ENCODE peak calls at places on chromosome 7, in ten cellular contexts. One of them, this sample, is unnamed.

GRCh38 chr7:140475747-140476333 is 3.5 kb downstream of the MKRN1 start:
- DNase-seq in right lobe of liver: no peak
- DNase-seq in esophagus muscularis mucosa: no peak
- DNase-seq in gastrocnemius medialis: no peak
- DNase-seq in brain microvascular endothelial cell: peak; percentile 38
- DNase-seq in Peyer's patch: peak; percentile 51
- DNase-seq in mesendoderm: peak; percentile 66
- DNase-seq in upper lobe of right lung: no peak
- DNase-seq in HCT116: peak; percentile 31
- DNase-seq in dorsolateral prefrontal cortex: peak; percentile 8
- DNase-seq in this sample: no peak

GRCh38 chr7:4144801-4145470 is 537.2 kb upstream of the FOXK1 start:
- DNase-seq in right lobe of liver: peak; percentile 48
- DNase-seq in esophagus muscularis mucosa: no peak
- DNase-seq in gastrocnemius medialis: no peak
- DNase-seq in brain microvascular endothelial cell: peak; percentile 10
- DNase-seq in Peyer's patch: no peak
- DNase-seq in mesendoderm: peak; percentile 46
- DNase-seq in upper lobe of right lung: no peak
- DNase-seq in HCT116: no peak
- DNase-seq in dorsolateral prefrontal cortex: no peak
- DNase-seq in this sample: no peak

GRCh38 chr7:2522780-2523433 is 3.3 kb downstream of the LFNG start:
- DNase-seq in right lobe of liver: no peak
- DNase-seq in esophagus muscularis mucosa: no peak
- DNase-seq in gastrocnemius medialis: no peak
- DNase-seq in brain microvascular endothelial cell: peak; percentile 71
- DNase-seq in Peyer's patch: no peak
- DNase-seq in mesendoderm: peak; percentile 94
- DNase-seq in upper lobe of right lung: no peak
- DNase-seq in HCT116: peak; percentile 56
- DNase-seq in dorsolateral prefrontal cortex: no peak
- DNase-seq in this sample: no peak

GRCh38 chr7:121027761-121028681 is 39.5 kb downstream of the CPED1 start:
- DNase-seq in right lobe of liver: no peak
- DNase-seq in esophagus muscularis mucosa: no peak
- DNase-seq in gastrocnemius medialis: no peak
- DNase-seq in brain microvascular endothelial cell: no peak
- DNase-seq in Peyer's patch: no peak
- DNase-seq in mesendoderm: peak; percentile 83
- DNase-seq in upper lobe of right lung: no peak
- DNase-seq in HCT116: no peak
- DNase-seq in dorsolateral prefrontal cortex: no peak
- DNase-seq in this sample: no peak

GRCh38 chr7:81201188-81201587 is 282.3 kb upstream of the SEMA3C start:
- DNase-seq in right lobe of liver: no peak
- DNase-seq in esophagus muscularis mucosa: no peak
- DNase-seq in gastrocnemius medialis: no peak
- DNase-seq in brain microvascular endothelial cell: no peak
- DNase-seq in Peyer's patch: no peak
- DNase-seq in mesendoderm: no peak
- DNase-seq in upper lobe of right lung: no peak
- DNase-seq in HCT116: no peak
- DNase-seq in dorsolateral prefrontal cortex: no peak
- DNase-seq in this sample: no peak

GRCh38 chr7:94315011-94315410 is 79.7 kb upstream of the COL1A2 start:
- DNase-seq in right lobe of liver: no peak
- DNase-seq in esophagus muscularis mucosa: no peak
- DNase-seq in gastrocnemius medialis: no peak
- DNase-seq in brain microvascular endothelial cell: no peak
- DNase-seq in Peyer's patch: no peak
- DNase-seq in mesendoderm: no peak
- DNase-seq in upper lobe of right lung: no peak
- DNase-seq in HCT116: no peak
- DNase-seq in dorsolateral prefrontal cortex: no peak
- DNase-seq in this sample: no peak

GRCh38 chr7:104805449-104806317 is 208.3 kb upstream of the KMT2E start:
- DNase-seq in right lobe of liver: no peak
- DNase-seq in esophagus muscularis mucosa: no peak
- DNase-seq in gastrocnemius medialis: no peak
- DNase-seq in brain microvascular endothelial cell: no peak
- DNase-seq in Peyer's patch: no peak
- DNase-seq in mesendoderm: no peak
- DNase-seq in upper lobe of right lung: no peak
- DNase-seq in HCT116: no peak
- DNase-seq in dorsolateral prefrontal cortex: no peak
- DNase-seq in this sample: no peak

GRCh38 chr7:143318661-143319060 is 2.8 kb downstream of the CLCN1 start:
- DNase-seq in right lobe of liver: peak; percentile 83
- DNase-seq in esophagus muscularis mucosa: no peak
- DNase-seq in gastrocnemius medialis: peak; percentile 87
- DNase-seq in brain microvascular endothelial cell: peak; percentile 66
- DNase-seq in Peyer's patch: no peak
- DNase-seq in mesendoderm: no peak
- DNase-seq in upper lobe of right lung: no peak
- DNase-seq in HCT116: no peak
- DNase-seq in dorsolateral prefrontal cortex: no peak
- DNase-seq in this sample: no peak

GRCh38 chr7:96313940-96314339 is 8.0 kb downstream of the SLC25A13 start:
- DNase-seq in right lobe of liver: no peak
- DNase-seq in esophagus muscularis mucosa: no peak
- DNase-seq in gastrocnemius medialis: no peak
- DNase-seq in brain microvascular endothelial cell: no peak
- DNase-seq in Peyer's patch: no peak
- DNase-seq in mesendoderm: no peak
- DNase-seq in upper lobe of right lung: no peak
- DNase-seq in HCT116: no peak
- DNase-seq in dorsolateral prefrontal cortex: no peak
- DNase-seq in this sample: no peak

GRCh38 chr7:96319444-96319843 is 2.5 kb downstream of the SLC25A13 start:
- DNase-seq in right lobe of liver: no peak
- DNase-seq in esophagus muscularis mucosa: no peak
- DNase-seq in gastrocnemius medialis: no peak
- DNase-seq in brain microvascular endothelial cell: no peak
- DNase-seq in Peyer's patch: no peak
- DNase-seq in mesendoderm: no peak
- DNase-seq in upper lobe of right lung: no peak
- DNase-seq in HCT116: no peak
- DNase-seq in dorsolateral prefrontal cortex: no peak
- DNase-seq in this sample: no peak

GRCh38 chr7:96315109-96315480 is 6.8 kb downstream of the SLC25A13 start:
- DNase-seq in right lobe of liver: no peak
- DNase-seq in esophagus muscularis mucosa: no peak
- DNase-seq in gastrocnemius medialis: no peak
- DNase-seq in brain microvascular endothelial cell: no peak
- DNase-seq in Peyer's patch: no peak
- DNase-seq in mesendoderm: peak; percentile 61
- DNase-seq in upper lobe of right lung: no peak
- DNase-seq in HCT116: no peak
- DNase-seq in dorsolateral prefrontal cortex: no peak
- DNase-seq in this sample: no peak

GRCh38 chr7:96314402-96315108 is 7.3 kb downstream of the SLC25A13 start:
- DNase-seq in right lobe of liver: no peak
- DNase-seq in esophagus muscularis mucosa: no peak
- DNase-seq in gastrocnemius medialis: no peak
- DNase-seq in brain microvascular endothelial cell: no peak
- DNase-seq in Peyer's patch: no peak
- DNase-seq in mesendoderm: peak; percentile 97
- DNase-seq in upper lobe of right lung: no peak
- DNase-seq in HCT116: no peak
- DNase-seq in dorsolateral prefrontal cortex: no peak
- DNase-seq in this sample: no peak

GRCh38 chr7:96316949-96317348 is 4.9 kb downstream of the SLC25A13 start:
- DNase-seq in right lobe of liver: no peak
- DNase-seq in esophagus muscularis mucosa: no peak
- DNase-seq in gastrocnemius medialis: no peak
- DNase-seq in brain microvascular endothelial cell: no peak
- DNase-seq in Peyer's patch: no peak
- DNase-seq in mesendoderm: peak; percentile 88
- DNase-seq in upper lobe of right lung: no peak
- DNase-seq in HCT116: no peak
- DNase-seq in dorsolateral prefrontal cortex: no peak
- DNase-seq in this sample: no peak
- H3K4me3 ChIP-seq in right lobe of liver: no peak overlapping the region
- H3K4me3 ChIP-seq in esophagus muscularis mucosa: no peak overlapping the region
- H3K4me3 ChIP-seq in gastrocnemius medialis: no peak overlapping the region
- H3K4me3 ChIP-seq in brain microvascular endothelial cell: no peak overlapping the region
- H3K4me3 ChIP-seq in Peyer's patch: no peak overlapping the region
- H3K4me3 ChIP-seq in mesendoderm: no peak overlapping the region
- H3K4me3 ChIP-seq in upper lobe of right lung: no peak overlapping the region
- H3K4me3 ChIP-seq in HCT116: no peak overlapping the region
- H3K4me3 ChIP-seq in dorsolateral prefrontal cortex: no peak overlapping the region
- H3K4me3 ChIP-seq in this sample: no peak overlapping the region

GRCh38 chr7:47795631-47796030 is 152.6 kb downstream of the PKD1L1 start:
- DNase-seq in right lobe of liver: no peak
- DNase-seq in esophagus muscularis mucosa: no peak
- DNase-seq in gastrocnemius medialis: no peak
- DNase-seq in brain microvascular endothelial cell: peak; percentile 75
- DNase-seq in Peyer's patch: no peak
- DNase-seq in mesendoderm: no peak
- DNase-seq in upper lobe of right lung: no peak
- DNase-seq in HCT116: no peak
- DNase-seq in dorsolateral prefrontal cortex: no peak
- DNase-seq in this sample: no peak

GRCh38 chr7:47791682-47792081 is 156.6 kb downstream of the PKD1L1 start:
- DNase-seq in right lobe of liver: no peak
- DNase-seq in esophagus muscularis mucosa: no peak
- DNase-seq in gastrocnemius medialis: no peak
- DNase-seq in brain microvascular endothelial cell: no peak
- DNase-seq in Peyer's patch: no peak
- DNase-seq in mesendoderm: no peak
- DNase-seq in upper lobe of right lung: no peak
- DNase-seq in HCT116: no peak
- DNase-seq in dorsolateral prefrontal cortex: no peak
- DNase-seq in this sample: no peak

GRCh38 chr7:47794016-47794415 is 154.2 kb downstream of the PKD1L1 start:
- DNase-seq in right lobe of liver: no peak
- DNase-seq in esophagus muscularis mucosa: no peak
- DNase-seq in gastrocnemius medialis: no peak
- DNase-seq in brain microvascular endothelial cell: no peak
- DNase-seq in Peyer's patch: no peak
- DNase-seq in mesendoderm: no peak
- DNase-seq in upper lobe of right lung: no peak
- DNase-seq in HCT116: no peak
- DNase-seq in dorsolateral prefrontal cortex: no peak
- DNase-seq in this sample: no peak

GRCh38 chr7:47796347-47796746 is 151.9 kb downstream of the PKD1L1 start:
- DNase-seq in right lobe of liver: no peak
- DNase-seq in esophagus muscularis mucosa: no peak
- DNase-seq in gastrocnemius medialis: no peak
- DNase-seq in brain microvascular endothelial cell: no peak
- DNase-seq in Peyer's patch: no peak
- DNase-seq in mesendoderm: no peak
- DNase-seq in upper lobe of right lung: no peak
- DNase-seq in HCT116: no peak
- DNase-seq in dorsolateral prefrontal cortex: no peak
- DNase-seq in this sample: no peak

DNA sequence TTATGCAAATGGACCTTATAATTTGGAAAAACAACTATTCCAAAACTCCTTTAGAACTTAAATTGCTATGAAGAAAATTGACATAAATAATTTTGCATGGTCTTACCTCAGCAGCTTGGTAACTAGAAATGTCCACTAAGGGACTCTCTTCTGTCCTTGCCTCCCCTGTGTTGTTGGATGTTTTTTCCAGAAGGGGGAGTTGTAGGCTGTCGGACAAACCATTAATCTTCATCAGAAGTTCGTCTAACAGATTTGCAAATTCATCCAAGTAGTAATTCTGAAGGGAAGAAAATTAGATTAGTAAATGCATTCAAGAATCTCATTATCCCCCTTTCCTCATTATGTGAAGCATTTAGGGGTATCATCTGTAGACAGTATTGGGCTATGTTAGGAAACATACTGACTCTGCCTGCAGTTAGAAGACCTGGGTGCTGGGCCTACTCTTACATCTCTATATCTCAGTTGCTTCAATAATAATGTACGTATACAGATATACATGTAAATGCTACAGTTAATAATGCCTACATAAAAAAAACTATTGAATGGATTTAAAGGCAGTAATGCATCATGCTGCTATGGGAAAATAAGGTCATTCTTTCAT is 155.6 kb downstream of the PKD1L1 start:
- DNase-seq in right lobe of liver: no peak
- DNase-seq in esophagus muscularis mucosa: no peak
- DNase-seq in gastrocnemius medialis: no peak
- DNase-seq in brain microvascular endothelial cell: peak; percentile 28
- DNase-seq in Peyer's patch: no peak
- DNase-seq in mesendoderm: peak; percentile 40
- DNase-seq in upper lobe of right lung: no peak
- DNase-seq in HCT116: peak; percentile 29
- DNase-seq in dorsolateral prefrontal cortex: no peak
- DNase-seq in this sample: no peak
- H3K4me3 ChIP-seq in right lobe of liver: no peak overlapping the region
- H3K4me3 ChIP-seq in esophagus muscularis mucosa: no peak overlapping the region
- H3K4me3 ChIP-seq in gastrocnemius medialis: no peak overlapping the region
- H3K4me3 ChIP-seq in brain microvascular endothelial cell: no peak overlapping the region
- H3K4me3 ChIP-seq in Peyer's patch: no peak overlapping the region
- H3K4me3 ChIP-seq in mesendoderm: no peak overlapping the region
- H3K4me3 ChIP-seq in upper lobe of right lung: no peak overlapping the region
- H3K4me3 ChIP-seq in HCT116: no peak overlapping the region
- H3K4me3 ChIP-seq in dorsolateral prefrontal cortex: no peak overlapping the region
- H3K4me3 ChIP-seq in this sample: no peak overlapping the region

DNA sequence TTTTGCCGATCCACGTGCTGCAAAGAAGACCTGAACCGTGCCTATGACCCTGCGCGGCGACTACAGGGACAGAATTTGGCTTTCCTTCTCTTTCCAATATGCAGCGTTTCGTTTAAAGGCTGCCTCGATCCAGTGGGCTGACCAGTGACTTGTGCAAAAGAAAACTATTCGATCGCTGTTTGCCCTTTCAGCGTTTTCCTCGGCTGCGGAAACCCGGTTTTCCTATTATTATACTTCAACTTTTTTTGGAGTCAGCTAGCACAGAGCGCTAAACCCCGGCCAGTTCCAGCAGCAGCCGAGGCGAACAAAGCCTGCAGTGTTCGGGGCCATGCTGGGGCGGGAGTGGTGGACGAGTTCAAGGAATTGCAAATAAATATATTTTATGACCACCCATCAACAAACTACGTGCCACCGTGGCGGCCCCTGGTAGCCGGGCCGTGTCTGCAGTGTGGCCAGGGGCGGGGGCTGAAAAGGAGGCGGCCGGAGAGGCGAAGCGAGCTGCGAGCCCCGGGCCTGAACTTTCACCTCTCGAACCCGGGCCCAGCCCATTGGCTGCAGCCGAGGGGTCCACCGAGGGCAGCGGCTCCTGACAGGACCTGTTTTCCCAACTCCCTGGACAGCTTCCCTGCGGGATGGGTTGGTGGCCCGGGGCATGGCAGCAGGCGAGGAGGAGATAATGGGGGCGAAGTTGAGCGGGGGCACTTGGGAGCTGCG is 164.3 kb upstream of the PPP1R3A start:
- DNase-seq in right lobe of liver: peak; percentile 88
- DNase-seq in esophagus muscularis mucosa: no peak
- DNase-seq in gastrocnemius medialis: peak; percentile 32
- DNase-seq in brain microvascular endothelial cell: no peak
- DNase-seq in Peyer's patch: no peak
- DNase-seq in mesendoderm: peak; percentile 43
- DNase-seq in upper lobe of right lung: peak; percentile 67
- DNase-seq in HCT116: no peak
- DNase-seq in dorsolateral prefrontal cortex: no peak
- DNase-seq in this sample: no peak
- H3K4me3 ChIP-seq in right lobe of liver: peak overlapping the region; percentile 66
- H3K4me3 ChIP-seq in esophagus muscularis mucosa: peak overlapping the region; percentile 83
- H3K4me3 ChIP-seq in gastrocnemius medialis: peak overlapping the region; percentile 63
- H3K4me3 ChIP-seq in brain microvascular endothelial cell: peak overlapping the region; percentile 66
- H3K4me3 ChIP-seq in Peyer's patch: peak overlapping the region; percentile 85
- H3K4me3 ChIP-seq in mesendoderm: no peak overlapping the region
- H3K4me3 ChIP-seq in upper lobe of right lung: peak overlapping the region; percentile 59
- H3K4me3 ChIP-seq in HCT116: peak overlapping the region; percentile 22
- H3K4me3 ChIP-seq in dorsolateral prefrontal cortex: peak overlapping the region; percentile 53
- H3K4me3 ChIP-seq in this sample: peak overlapping the region; percentile 80

GRCh38 chr7:73432676-73433075 is 902 bp upstream of the FZD9 start:
- DNase-seq in right lobe of liver: no peak
- DNase-seq in esophagus muscularis mucosa: no peak
- DNase-seq in gastrocnemius medialis: no peak
- DNase-seq in brain microvascular endothelial cell: no peak
- DNase-seq in Peyer's patch: no peak
- DNase-seq in mesendoderm: no peak
- DNase-seq in upper lobe of right lung: no peak
- DNase-seq in HCT116: no peak
- DNase-seq in dorsolateral prefrontal cortex: no peak
- DNase-seq in this sample: no peak

GRCh38 chr7:73436031-73436929 is 2.7 kb downstream of the FZD9 start:
- DNase-seq in right lobe of liver: no peak
- DNase-seq in esophagus muscularis mucosa: no peak
- DNase-seq in gastrocnemius medialis: no peak
- DNase-seq in brain microvascular endothelial cell: peak; percentile 27
- DNase-seq in Peyer's patch: no peak
- DNase-seq in mesendoderm: no peak
- DNase-seq in upper lobe of right lung: no peak
- DNase-seq in HCT116: no peak
- DNase-seq in dorsolateral prefrontal cortex: no peak
- DNase-seq in this sample: no peak

GRCh38 chr7:73434701-73435069 is 1.1 kb downstream of the FZD9 start:
- DNase-seq in right lobe of liver: no peak
- DNase-seq in esophagus muscularis mucosa: no peak
- DNase-seq in gastrocnemius medialis: no peak
- DNase-seq in brain microvascular endothelial cell: no peak
- DNase-seq in Peyer's patch: no peak
- DNase-seq in mesendoderm: no peak
- DNase-seq in upper lobe of right lung: no peak
- DNase-seq in HCT116: no peak
- DNase-seq in dorsolateral prefrontal cortex: no peak
- DNase-seq in this sample: no peak

GRCh38 chr7:73435471-73436009 is 2.0 kb downstream of the FZD9 start:
- DNase-seq in right lobe of liver: no peak
- DNase-seq in esophagus muscularis mucosa: no peak
- DNase-seq in gastrocnemius medialis: no peak
- DNase-seq in brain microvascular endothelial cell: no peak
- DNase-seq in Peyer's patch: no peak
- DNase-seq in mesendoderm: no peak
- DNase-seq in upper lobe of right lung: no peak
- DNase-seq in HCT116: no peak
- DNase-seq in dorsolateral prefrontal cortex: no peak
- DNase-seq in this sample: no peak

DNA sequence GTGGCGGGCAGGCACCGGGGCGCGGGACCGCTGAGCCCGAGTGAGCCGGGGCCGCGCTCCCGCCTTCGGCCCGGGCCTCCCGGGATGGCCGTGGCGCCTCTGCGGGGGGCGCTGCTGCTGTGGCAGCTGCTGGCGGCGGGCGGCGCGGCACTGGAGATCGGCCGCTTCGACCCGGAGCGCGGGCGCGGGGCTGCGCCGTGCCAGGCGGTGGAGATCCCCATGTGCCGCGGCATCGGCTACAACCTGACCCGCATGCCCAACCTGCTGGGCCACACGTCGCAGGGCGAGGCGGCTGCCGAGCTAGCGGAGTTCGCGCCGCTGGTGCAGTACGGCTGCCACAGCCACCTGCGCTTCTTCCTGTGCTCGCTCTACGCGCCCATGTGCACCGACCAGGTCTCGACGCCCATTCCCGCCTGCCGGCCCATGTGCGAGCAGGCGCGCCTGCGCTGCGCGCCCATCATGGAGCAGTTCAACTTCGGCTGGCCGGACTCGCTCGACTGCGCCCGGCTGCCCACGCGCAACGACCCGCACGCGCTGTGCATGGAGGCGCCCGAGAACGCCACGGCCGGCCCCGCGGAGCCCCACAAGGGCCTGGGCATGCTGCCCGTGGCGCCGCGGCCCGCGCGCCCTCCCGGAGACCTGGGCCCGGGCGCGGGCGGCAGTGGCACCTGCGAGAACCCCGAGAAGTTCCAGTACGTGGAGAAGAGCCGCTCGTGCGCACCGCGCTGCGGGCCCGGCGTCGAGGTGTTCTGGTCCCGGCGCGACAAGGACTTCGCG is 534 bp downstream of the FZD9 start:
- DNase-seq in right lobe of liver: no peak
- DNase-seq in esophagus muscularis mucosa: no peak
- DNase-seq in gastrocnemius medialis: no peak
- DNase-seq in brain microvascular endothelial cell: no peak
- DNase-seq in Peyer's patch: no peak
- DNase-seq in mesendoderm: peak; percentile 46
- DNase-seq in upper lobe of right lung: no peak
- DNase-seq in HCT116: no peak
- DNase-seq in dorsolateral prefrontal cortex: no peak
- DNase-seq in this sample: no peak
- H3K4me3 ChIP-seq in right lobe of liver: peak overlapping the region; percentile 41
- H3K4me3 ChIP-seq in esophagus muscularis mucosa: peak overlapping the region; percentile 53
- H3K4me3 ChIP-seq in gastrocnemius medialis: peak overlapping the region; percentile 37
- H3K4me3 ChIP-seq in brain microvascular endothelial cell: no peak overlapping the region
- H3K4me3 ChIP-seq in Peyer's patch: peak overlapping the region; percentile 50
- H3K4me3 ChIP-seq in mesendoderm: no peak overlapping the region
- H3K4me3 ChIP-seq in upper lobe of right lung: peak overlapping the region; percentile 38
- H3K4me3 ChIP-seq in HCT116: no peak overlapping the region
- H3K4me3 ChIP-seq in dorsolateral prefrontal cortex: peak overlapping the region; percentile 41
- H3K4me3 ChIP-seq in this sample: peak overlapping the region; percentile 69